ENCODE peak calls at places on chromosomes 4 and X, in nine cellular contexts. E is neuronal stem cell; U is amygdala; Z is sciatic nerve; K is stimulated activated CD8-positive, alpha-beta memory T cell treated with anti-CD3 and anti-CD28 coated beads, Interleukin-4, amount 100 ng/mL, for 1 hour; Q is NCI-H1694 treated with DMSO at 0.1 percent for 48 hours; B is HT-29; X is left lobe of liver; F is amniotic epithelial cell. I is an unnamed sample.

GRCh38 chrX:141220342-141221008 is 21.8 kb downstream of the SPANXC start:
- DNase-seq in E (no peak), U (no peak), Z (no peak), K (no peak), Q (no peak), B (peak; percentile 11), X (no peak), F (peak; percentile 50), I (no peak)

GRCh38 chr4:134470544-134470943 is 269.0 kb upstream of the PABPC4L start:
- DNase-seq in E (no peak), U (no peak), Z (no peak), K (no peak), Q (no peak), B (peak; percentile 59), X (no peak), F (peak; percentile 34), I (peak; percentile 6)

GRCh38 chr4:106898621-106899230 is 137.4 kb downstream of the DKK2 start:
- DNase-seq in E (peak; percentile 50), U (no peak), Z (peak; percentile 48), K (no peak), Q (no peak), B (peak; percentile 79), X (no peak), F (peak; percentile 60), I (peak; percentile 22)

GRCh38 chrX:7746861-7747260 is 96.1 kb upstream of the VCX start:
- DNase-seq in E (no peak), U (no peak), Z (no peak), K (no peak), Q (no peak), B (no peak), X (no peak), F (no peak), I (no peak)

GRCh38 chr4:33149658-33150057 is 2429.5 kb downstream of the PCDH7 start:
- DNase-seq in E (no peak), U (no peak), Z (no peak), K (no peak), Q (no peak), B (no peak), X (no peak), F (no peak), I (no peak)

GRCh38 chr4:126223784-126224407 is 909.1 kb downstream of the FAT4 start:
- DNase-seq in E (no peak), U (no peak), Z (no peak), K (no peak), Q (no peak), B (peak; percentile 67), X (no peak), F (peak; percentile 22), I (no peak)

GRCh38 chrX:139826065-139827044 is 106.5 kb downstream of the ATP11C start:
- DNase-seq in E (no peak), U (no peak), Z (no peak), K (no peak), Q (no peak), B (peak; percentile 4), X (peak; percentile 47), F (peak; percentile 41), I (no peak)

GRCh38 chrX:134542485-134542884 is 82.5 kb downstream of the HPRT1 start:
- DNase-seq in E (no peak), U (no peak), Z (no peak), K (no peak), Q (peak; percentile 74), B (no peak), X (no peak), F (peak; percentile 80), I (no peak)

GRCh38 chr4:163109967-163110366 is 56.7 kb downstream of the NAF1 start:
- DNase-seq in E (no peak), U (no peak), Z (no peak), K (no peak), Q (no peak), B (no peak), X (no peak), F (no peak), I (no peak)

GRCh38 chrX:40108084-40108958 is 10.6 kb upstream of the BCOR start:
- DNase-seq in E (no peak), U (no peak), Z (peak; percentile 75), K (no peak), Q (peak; percentile 62), B (peak; percentile 46), X (peak; percentile 83), F (no peak), I (no peak)

GRCh38 chr4:5615496-5616075 is 92.8 kb downstream of the EVC2 start:
- DNase-seq in E (no peak), U (no peak), Z (no peak), K (no peak), Q (no peak), B (no peak), X (no peak), F (no peak), I (no peak)